ENCODE peak calls at places on chromosomes 13 and 19, in seven cellular contexts. One of them, this sample, is unnamed.

GRCh38 chr13:29594310-29594709 is 1.2 kb downstream of the SLC7A1 start:
- DNase-seq in HTR-8/SVneo: peak
- DNase-seq in activated gamma-delta T cell treated with Interleukin-2 at 50 U/mL for 16 hours: no peak
- DNase-seq in A549: peak
- DNase-seq in NCI-H1092: no peak
- DNase-seq in upper lobe of right lung: no peak
- DNase-seq in head of caudate nucleus: no peak
- DNase-seq in this sample: no peak

GRCh38 chr13:67130444-67130843 is 99.7 kb downstream of the PCDH9 start:
- DNase-seq in NCI-H1092: no peak
- DNase-seq in activated gamma-delta T cell treated with Interleukin-2 at 50 U/mL for 16 hours: no peak
- DNase-seq in head of caudate nucleus: no peak
- DNase-seq in A549: no peak
- DNase-seq in upper lobe of right lung: no peak
- DNase-seq in HTR-8/SVneo: no peak
- DNase-seq in this sample: no peak

GRCh38 chr19:38596057-38596981 is 21.4 kb downstream of the MAP4K1 start:
- DNase-seq in head of caudate nucleus: peak
- DNase-seq in NCI-H1092: no peak
- DNase-seq in upper lobe of right lung: peak
- DNase-seq in activated gamma-delta T cell treated with Interleukin-2 at 50 U/mL for 16 hours: no peak
- DNase-seq in A549: peak
- DNase-seq in HTR-8/SVneo: no peak
- DNase-seq in this sample: peak

GRCh38 chr13:105144936-105145335 is 1390.5 kb downstream of the EFNB2 start:
- DNase-seq in A549: no peak
- DNase-seq in HTR-8/SVneo: no peak
- DNase-seq in head of caudate nucleus: peak
- DNase-seq in NCI-H1092: no peak
- DNase-seq in activated gamma-delta T cell treated with Interleukin-2 at 50 U/mL for 16 hours: no peak
- DNase-seq in upper lobe of right lung: no peak
- DNase-seq in this sample: no peak

GRCh38 chr19:39497850-39498261 is 891 bp upstream of the DLL3 start:
- DNase-seq in upper lobe of right lung: no peak
- DNase-seq in NCI-H1092: peak
- DNase-seq in A549: peak
- DNase-seq in activated gamma-delta T cell treated with Interleukin-2 at 50 U/mL for 16 hours: no peak
- DNase-seq in head of caudate nucleus: peak
- DNase-seq in HTR-8/SVneo: peak
- DNase-seq in this sample: peak

GRCh38 chr19:45217193-45217956 is 27.8 kb downstream of the EXOC3L2 start:
- DNase-seq in activated gamma-delta T cell treated with Interleukin-2 at 50 U/mL for 16 hours: no peak
- DNase-seq in HTR-8/SVneo: no peak
- DNase-seq in A549: no peak
- DNase-seq in upper lobe of right lung: no peak
- DNase-seq in head of caudate nucleus: no peak
- DNase-seq in NCI-H1092: no peak
- DNase-seq in this sample: no peak

GRCh38 chr13:32863596-32863995 is 152.6 kb upstream of the KL start:
- DNase-seq in NCI-H1092: no peak
- DNase-seq in upper lobe of right lung: no peak
- DNase-seq in head of caudate nucleus: no peak
- DNase-seq in activated gamma-delta T cell treated with Interleukin-2 at 50 U/mL for 16 hours: no peak
- DNase-seq in HTR-8/SVneo: no peak
- DNase-seq in A549: no peak
- DNase-seq in this sample: no peak

GRCh38 chr13:99977912-99978780 is 3.4 kb upstream of the ZIC2 start:
- DNase-seq in activated gamma-delta T cell treated with Interleukin-2 at 50 U/mL for 16 hours: no peak
- DNase-seq in HTR-8/SVneo: no peak
- DNase-seq in head of caudate nucleus: no peak
- DNase-seq in NCI-H1092: no peak
- DNase-seq in upper lobe of right lung: no peak
- DNase-seq in A549: no peak
- DNase-seq in this sample: peak

GRCh38 chr19:44705502-44706010 is 6.6 kb downstream of the CEACAM16 start:
- DNase-seq in activated gamma-delta T cell treated with Interleukin-2 at 50 U/mL for 16 hours: no peak
- DNase-seq in NCI-H1092: no peak
- DNase-seq in HTR-8/SVneo: no peak
- DNase-seq in upper lobe of right lung: no peak
- DNase-seq in head of caudate nucleus: no peak
- DNase-seq in A549: no peak
- DNase-seq in this sample: no peak

GRCh38 chr19:51489113-51489512 is 10.8 kb downstream of the CEACAM18 start:
- DNase-seq in upper lobe of right lung: no peak
- DNase-seq in NCI-H1092: no peak
- DNase-seq in A549: no peak
- DNase-seq in HTR-8/SVneo: no peak
- DNase-seq in head of caudate nucleus: no peak
- DNase-seq in activated gamma-delta T cell treated with Interleukin-2 at 50 U/mL for 16 hours: no peak
- DNase-seq in this sample: no peak

GRCh38 chr19:43739419-43739818 is 15.3 kb downstream of the SMG9 start:
- DNase-seq in head of caudate nucleus: no peak
- DNase-seq in activated gamma-delta T cell treated with Interleukin-2 at 50 U/mL for 16 hours: no peak
- DNase-seq in upper lobe of right lung: no peak
- DNase-seq in NCI-H1092: no peak
- DNase-seq in HTR-8/SVneo: no peak
- DNase-seq in A549: peak
- DNase-seq in this sample: no peak

GRCh38 chr13:76890036-76890435 is 3.8 kb upstream of the KCTD12 start:
- DNase-seq in head of caudate nucleus: no peak
- DNase-seq in HTR-8/SVneo: peak
- DNase-seq in activated gamma-delta T cell treated with Interleukin-2 at 50 U/mL for 16 hours: no peak
- DNase-seq in NCI-H1092: no peak
- DNase-seq in upper lobe of right lung: no peak
- DNase-seq in A549: no peak
- DNase-seq in this sample: no peak

This sample was measured in left ventricle myocardium superior.